ENCODE peak calls at places on chromosomes 11 and 22, in ten cellular contexts. One of them, this sample, is unnamed.

GRCh38 chr11:68127791-68128681 is 6.8 kb upstream of the CHKA start:
- DNase-seq in endothelial cell: peak; percentile 84
- DNase-seq in esophagus squamous epithelium: no peak
- DNase-seq in upper lobe of right lung: peak; percentile 90
- DNase-seq in heart right ventricle: peak; percentile 70
- DNase-seq in adrenal gland: peak; percentile 75
- DNase-seq in CD4-positive, alpha-beta T cell: no peak
- DNase-seq in transverse colon: peak; percentile 50
- DNase-seq in fibroblast of lung: peak; percentile 61
- DNase-seq in HL-60: no peak
- DNase-seq in this sample: peak; percentile 66

GRCh38 chr11:10490398-10491232 is 35.6 kb downstream of the AMPD3 start:
- DNase-seq in endothelial cell: no peak
- DNase-seq in esophagus squamous epithelium: no peak
- DNase-seq in upper lobe of right lung: no peak
- DNase-seq in heart right ventricle: peak; percentile 57
- DNase-seq in adrenal gland: peak; percentile 99
- DNase-seq in CD4-positive, alpha-beta T cell: no peak
- DNase-seq in transverse colon: peak; percentile 74
- DNase-seq in fibroblast of lung: peak; percentile 97
- DNase-seq in HL-60: no peak
- DNase-seq in this sample: no peak

GRCh38 chr22:38504731-38505594 is 1.1 kb downstream of the DDX17 start:
- DNase-seq in endothelial cell: peak; percentile 24
- DNase-seq in esophagus squamous epithelium: no peak
- DNase-seq in upper lobe of right lung: peak; percentile 85
- DNase-seq in heart right ventricle: peak; percentile 47
- DNase-seq in adrenal gland: peak; percentile 75
- DNase-seq in CD4-positive, alpha-beta T cell: peak; percentile 57
- DNase-seq in transverse colon: peak; percentile 66
- DNase-seq in fibroblast of lung: peak; percentile 59
- DNase-seq in HL-60: peak; percentile 63
- DNase-seq in this sample: peak; percentile 34

GRCh38 chr11:133934096-133934495 is 22.7 kb downstream of the IGSF9B start:
- DNase-seq in endothelial cell: no peak
- DNase-seq in esophagus squamous epithelium: no peak
- DNase-seq in upper lobe of right lung: no peak
- DNase-seq in heart right ventricle: no peak
- DNase-seq in adrenal gland: no peak
- DNase-seq in CD4-positive, alpha-beta T cell: no peak
- DNase-seq in transverse colon: no peak
- DNase-seq in fibroblast of lung: no peak
- DNase-seq in HL-60: no peak
- DNase-seq in this sample: no peak

GRCh38 chr11:116928102-116928777 is 90.8 kb upstream of the APOA1 start:
- DNase-seq in endothelial cell: no peak
- DNase-seq in esophagus squamous epithelium: no peak
- DNase-seq in upper lobe of right lung: no peak
- DNase-seq in heart right ventricle: no peak
- DNase-seq in adrenal gland: no peak
- DNase-seq in CD4-positive, alpha-beta T cell: no peak
- DNase-seq in transverse colon: no peak
- DNase-seq in fibroblast of lung: no peak
- DNase-seq in HL-60: peak; percentile 24
- DNase-seq in this sample: no peak

GRCh38 chr22:20463324-20464095 is 25.9 kb upstream of the SCARF2 start:
- DNase-seq in endothelial cell: no peak
- DNase-seq in esophagus squamous epithelium: no peak
- DNase-seq in upper lobe of right lung: peak; percentile 19
- DNase-seq in heart right ventricle: no peak
- DNase-seq in adrenal gland: no peak
- DNase-seq in CD4-positive, alpha-beta T cell: peak; percentile 46
- DNase-seq in transverse colon: no peak
- DNase-seq in fibroblast of lung: no peak
- DNase-seq in HL-60: no peak
- DNase-seq in this sample: peak; percentile 38

GRCh38 chr11:94834931-94835330 is 66.8 kb downstream of the AMOTL1 start:
- DNase-seq in endothelial cell: no peak
- DNase-seq in esophagus squamous epithelium: no peak
- DNase-seq in upper lobe of right lung: no peak
- DNase-seq in heart right ventricle: no peak
- DNase-seq in adrenal gland: no peak
- DNase-seq in CD4-positive, alpha-beta T cell: no peak
- DNase-seq in transverse colon: no peak
- DNase-seq in fibroblast of lung: peak; percentile 16
- DNase-seq in HL-60: no peak
- DNase-seq in this sample: no peak

GRCh38 chr11:84673753-84674152 is 953.4 kb downstream of the DLG2 start:
- DNase-seq in endothelial cell: no peak
- DNase-seq in esophagus squamous epithelium: no peak
- DNase-seq in upper lobe of right lung: no peak
- DNase-seq in heart right ventricle: no peak
- DNase-seq in adrenal gland: peak; percentile 6
- DNase-seq in CD4-positive, alpha-beta T cell: no peak
- DNase-seq in transverse colon: no peak
- DNase-seq in fibroblast of lung: peak; percentile 48
- DNase-seq in HL-60: no peak
- DNase-seq in this sample: no peak

GRCh38 chr22:37020192-37020479 is 594 bp downstream of the MPST start:
- DNase-seq in endothelial cell: no peak
- DNase-seq in esophagus squamous epithelium: no peak
- DNase-seq in upper lobe of right lung: no peak
- DNase-seq in heart right ventricle: no peak
- DNase-seq in adrenal gland: peak; percentile 53
- DNase-seq in CD4-positive, alpha-beta T cell: no peak
- DNase-seq in transverse colon: peak; percentile 75
- DNase-seq in fibroblast of lung: peak; percentile 53
- DNase-seq in HL-60: no peak
- DNase-seq in this sample: no peak

GRCh38 chr11:19821412-19821875 is 108.8 kb downstream of the NAV2 start:
- DNase-seq in endothelial cell: no peak
- DNase-seq in esophagus squamous epithelium: no peak
- DNase-seq in upper lobe of right lung: peak; percentile 66
- DNase-seq in heart right ventricle: no peak
- DNase-seq in adrenal gland: no peak
- DNase-seq in CD4-positive, alpha-beta T cell: no peak
- DNase-seq in transverse colon: no peak
- DNase-seq in fibroblast of lung: no peak
- DNase-seq in HL-60: no peak
- DNase-seq in this sample: no peak

GRCh38 chr11:4480577-4481539 is 1.6 kb upstream of the OR52K1 start:
- DNase-seq in endothelial cell: no peak
- DNase-seq in esophagus squamous epithelium: no peak
- DNase-seq in upper lobe of right lung: no peak
- DNase-seq in heart right ventricle: no peak
- DNase-seq in adrenal gland: no peak
- DNase-seq in CD4-positive, alpha-beta T cell: no peak
- DNase-seq in transverse colon: no peak
- DNase-seq in fibroblast of lung: peak; percentile 23
- DNase-seq in HL-60: peak; percentile 36
- DNase-seq in this sample: no peak

GRCh38 chr11:95074806-95075563 is 8.3 kb downstream of the SRSF8 start:
- DNase-seq in endothelial cell: no peak
- DNase-seq in esophagus squamous epithelium: no peak
- DNase-seq in upper lobe of right lung: peak; percentile 83
- DNase-seq in heart right ventricle: peak; percentile 77
- DNase-seq in adrenal gland: peak; percentile 81
- DNase-seq in CD4-positive, alpha-beta T cell: no peak
- DNase-seq in transverse colon: peak; percentile 82
- DNase-seq in fibroblast of lung: no peak
- DNase-seq in HL-60: no peak
- DNase-seq in this sample: no peak

DNA sequence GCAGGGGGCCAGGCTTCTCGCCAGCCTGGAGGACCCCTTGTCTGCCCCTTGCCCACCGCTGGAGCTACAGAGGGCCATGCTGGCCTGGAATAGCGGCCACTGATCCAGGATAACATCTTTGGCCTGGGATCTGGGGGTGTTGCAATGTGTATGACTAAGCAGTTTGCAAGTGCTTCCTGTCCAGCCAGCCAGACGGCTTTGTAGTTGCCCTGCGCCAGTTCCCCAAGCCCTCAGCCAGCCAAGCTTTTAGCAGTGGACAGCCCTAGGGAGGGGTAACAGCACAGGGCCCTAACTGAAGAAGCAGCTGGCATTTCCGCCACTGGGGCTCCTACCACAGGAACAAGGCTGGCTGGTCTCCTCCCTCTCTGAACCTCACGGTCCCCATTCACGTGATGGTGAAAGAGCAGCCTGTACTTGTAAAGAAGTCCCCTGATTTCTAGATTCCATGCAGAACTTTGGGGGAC is 32.1 kb downstream of the UQCR10 start:
- DNase-seq in endothelial cell: no peak
- DNase-seq in esophagus squamous epithelium: peak; percentile 17
- DNase-seq in upper lobe of right lung: peak; percentile 94
- DNase-seq in heart right ventricle: peak; percentile 84
- DNase-seq in adrenal gland: peak; percentile 96
- DNase-seq in CD4-positive, alpha-beta T cell: no peak
- DNase-seq in transverse colon: peak; percentile 70
- DNase-seq in fibroblast of lung: peak; percentile 97
- DNase-seq in HL-60: peak; percentile 90
- DNase-seq in this sample: no peak
- TF ChIP-seq CTCF in endothelial cell: no peak
- TF ChIP-seq CTCF in esophagus squamous epithelium: peak; percentile 43
- TF ChIP-seq CTCF in upper lobe of right lung: no peak
- TF ChIP-seq CTCF in heart right ventricle: peak; percentile 30
- TF ChIP-seq CTCF in adrenal gland: no peak
- TF ChIP-seq CTCF in CD4-positive, alpha-beta T cell: no peak
- TF ChIP-seq CTCF in transverse colon: no peak
- TF ChIP-seq CTCF in fibroblast of lung: no peak
- TF ChIP-seq CTCF in HL-60: no peak
- TF ChIP-seq CTCF in this sample: no peak

GRCh38 chr11:59142530-59143507 is at the start of gene FAM111A:
- DNase-seq in endothelial cell: peak; percentile 80
- DNase-seq in esophagus squamous epithelium: peak; percentile 36
- DNase-seq in upper lobe of right lung: peak; percentile 96
- DNase-seq in heart right ventricle: peak; percentile 86
- DNase-seq in adrenal gland: peak; percentile 90
- DNase-seq in CD4-positive, alpha-beta T cell: peak; percentile 81
- DNase-seq in transverse colon: peak; percentile 93
- DNase-seq in fibroblast of lung: peak; percentile 89
- DNase-seq in HL-60: peak; percentile 71
- DNase-seq in this sample: peak; percentile 63
- TF ChIP-seq CTCF in endothelial cell: no peak
- TF ChIP-seq CTCF in esophagus squamous epithelium: no peak
- TF ChIP-seq CTCF in upper lobe of right lung: peak; percentile 30
- TF ChIP-seq CTCF in heart right ventricle: peak; percentile 16
- TF ChIP-seq CTCF in adrenal gland: no peak
- TF ChIP-seq CTCF in CD4-positive, alpha-beta T cell: no peak
- TF ChIP-seq CTCF in transverse colon: peak; percentile 35
- TF ChIP-seq CTCF in fibroblast of lung: no peak
- TF ChIP-seq CTCF in HL-60: no peak
- TF ChIP-seq CTCF in this sample: no peak

GRCh38 chr11:130144721-130145327 is 14.8 kb upstream of the ST14 start:
- DNase-seq in endothelial cell: no peak
- DNase-seq in esophagus squamous epithelium: no peak
- DNase-seq in upper lobe of right lung: no peak
- DNase-seq in heart right ventricle: no peak
- DNase-seq in adrenal gland: no peak
- DNase-seq in CD4-positive, alpha-beta T cell: no peak
- DNase-seq in transverse colon: no peak
- DNase-seq in fibroblast of lung: no peak
- DNase-seq in HL-60: no peak
- DNase-seq in this sample: no peak

GRCh38 chr11:130146797-130147196 is 12.8 kb upstream of the ST14 start:
- DNase-seq in endothelial cell: no peak
- DNase-seq in esophagus squamous epithelium: no peak
- DNase-seq in upper lobe of right lung: no peak
- DNase-seq in heart right ventricle: no peak
- DNase-seq in adrenal gland: no peak
- DNase-seq in CD4-positive, alpha-beta T cell: no peak
- DNase-seq in transverse colon: peak; percentile 43
- DNase-seq in fibroblast of lung: no peak
- DNase-seq in HL-60: peak; percentile 47
- DNase-seq in this sample: no peak

GRCh38 chr11:130145328-130145812 is 14.2 kb upstream of the ST14 start:
- DNase-seq in endothelial cell: no peak
- DNase-seq in esophagus squamous epithelium: no peak
- DNase-seq in upper lobe of right lung: no peak
- DNase-seq in heart right ventricle: no peak
- DNase-seq in adrenal gland: peak; percentile 57
- DNase-seq in CD4-positive, alpha-beta T cell: no peak
- DNase-seq in transverse colon: peak; percentile 51
- DNase-seq in fibroblast of lung: no peak
- DNase-seq in HL-60: no peak
- DNase-seq in this sample: no peak

GRCh38 chr11:130144129-130144528 is 15.5 kb upstream of the ST14 start:
- DNase-seq in endothelial cell: no peak
- DNase-seq in esophagus squamous epithelium: no peak
- DNase-seq in upper lobe of right lung: no peak
- DNase-seq in heart right ventricle: no peak
- DNase-seq in adrenal gland: peak; percentile 37
- DNase-seq in CD4-positive, alpha-beta T cell: no peak
- DNase-seq in transverse colon: peak; percentile 67
- DNase-seq in fibroblast of lung: no peak
- DNase-seq in HL-60: no peak
- DNase-seq in this sample: no peak

GRCh38 chr11:130145975-130146776 is 13.4 kb upstream of the ST14 start:
- DNase-seq in endothelial cell: peak; percentile 34
- DNase-seq in esophagus squamous epithelium: no peak
- DNase-seq in upper lobe of right lung: peak; percentile 86
- DNase-seq in heart right ventricle: peak; percentile 27
- DNase-seq in adrenal gland: peak; percentile 43
- DNase-seq in CD4-positive, alpha-beta T cell: no peak
- DNase-seq in transverse colon: peak; percentile 88
- DNase-seq in fibroblast of lung: peak; percentile 23
- DNase-seq in HL-60: no peak
- DNase-seq in this sample: no peak
- TF ChIP-seq CTCF in endothelial cell: no peak
- TF ChIP-seq CTCF in esophagus squamous epithelium: peak; percentile 50
- TF ChIP-seq CTCF in upper lobe of right lung: peak; percentile 42
- TF ChIP-seq CTCF in heart right ventricle: no peak
- TF ChIP-seq CTCF in adrenal gland: no peak
- TF ChIP-seq CTCF in CD4-positive, alpha-beta T cell: no peak
- TF ChIP-seq CTCF in transverse colon: peak; percentile 56
- TF ChIP-seq CTCF in fibroblast of lung: no peak
- TF ChIP-seq CTCF in HL-60: no peak
- TF ChIP-seq CTCF in this sample: no peak

DNA sequence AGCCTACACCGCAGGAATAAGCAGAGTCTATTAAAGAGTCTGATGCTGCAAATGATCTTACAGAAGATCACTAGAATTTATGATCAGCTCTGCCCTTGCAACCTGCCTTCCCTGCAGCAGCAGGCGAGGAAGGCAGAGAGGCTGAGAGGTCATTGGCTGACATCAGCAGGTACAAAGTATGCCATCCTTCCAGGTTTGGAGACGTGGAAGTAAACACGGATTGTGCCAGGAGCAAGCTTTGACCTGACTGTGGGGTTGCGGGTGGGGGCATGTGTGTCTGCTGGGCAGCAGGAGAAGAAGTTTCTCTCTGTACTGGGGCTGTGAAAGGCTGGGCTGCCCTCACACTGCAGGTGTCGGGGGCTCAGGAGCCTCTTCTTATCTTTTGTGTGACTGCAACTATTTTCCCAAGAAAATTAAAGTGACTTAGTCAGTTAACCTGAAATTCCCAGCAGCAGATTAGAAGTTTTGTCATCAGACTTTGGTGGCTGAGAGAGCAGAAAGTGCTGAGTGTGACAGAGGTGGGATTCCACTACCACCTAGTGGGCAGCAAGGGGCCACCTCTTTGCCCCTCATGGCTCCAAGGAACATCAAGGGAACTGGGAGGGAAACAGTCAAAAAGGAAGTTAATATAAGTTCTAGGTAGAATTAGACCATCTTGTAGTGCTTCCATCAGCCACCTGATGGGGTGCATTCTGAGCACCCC is 565.9 kb downstream of the ETS1 start:
- DNase-seq in endothelial cell: peak; percentile 48
- DNase-seq in esophagus squamous epithelium: no peak
- DNase-seq in upper lobe of right lung: no peak
- DNase-seq in heart right ventricle: no peak
- DNase-seq in adrenal gland: no peak
- DNase-seq in CD4-positive, alpha-beta T cell: no peak
- DNase-seq in transverse colon: no peak
- DNase-seq in fibroblast of lung: peak; percentile 21
- DNase-seq in HL-60: no peak
- DNase-seq in this sample: peak; percentile 33
- TF ChIP-seq CTCF in endothelial cell: peak; percentile 41
- TF ChIP-seq CTCF in esophagus squamous epithelium: no peak
- TF ChIP-seq CTCF in upper lobe of right lung: no peak
- TF ChIP-seq CTCF in heart right ventricle: peak; percentile 33
- TF ChIP-seq CTCF in adrenal gland: no peak
- TF ChIP-seq CTCF in CD4-positive, alpha-beta T cell: no peak
- TF ChIP-seq CTCF in transverse colon: no peak
- TF ChIP-seq CTCF in fibroblast of lung: peak; percentile 35
- TF ChIP-seq CTCF in HL-60: no peak
- TF ChIP-seq CTCF in this sample: peak; percentile 39

This sample was measured in glutamatergic neuron.